ENCODE peak calls at places on chromosome 6, in five cellular contexts. W, A, E, H and J are unnamed samples.

GRCh38 chr6:112330071-112330876 is 16.9 kb upstream of the RFPL4B start:
- DNase-seq in W (no peak), A (no peak), E (peak), H (no peak), J (peak)

GRCh38 chr6:118984342-118984741 is 49.4 kb upstream of the MCM9 start:
- DNase-seq in W (no peak), A (no peak), E (no peak), H (no peak), J (no peak)

GRCh38 chr6:56222509-56222908 is 24.9 kb downstream of the COL21A1 start:
- DNase-seq in W (no peak), A (peak), E (no peak), H (no peak), J (no peak)

GRCh38 chr6:132964868-132965382 is 150.6 kb downstream of the RPS12 start:
- DNase-seq in W (no peak), A (no peak), E (peak), H (no peak), J (no peak)

GRCh38 chr6:16095180-16095579 is 33.7 kb upstream of the MYLIP start:
- DNase-seq in W (no peak), A (no peak), E (no peak), H (no peak), J (no peak)

GRCh38 chr6:153963352-153963751 is 75.7 kb upstream of the OPRM1 start:
- DNase-seq in W (no peak), A (no peak), E (no peak), H (no peak), J (no peak)

GRCh38 chr6:138226701-138227315 is 8.5 kb upstream of the PBOV1 start:
- DNase-seq in W (no peak), A (no peak), E (no peak), H (no peak), J (no peak)

GRCh38 chr6:26300359-26300758 is 64.6 kb upstream of the BTN3A2 start:
- DNase-seq in W (no peak), A (no peak), E (no peak), H (no peak), J (no peak)

GRCh38 chr6:55957961-55958422 is 82.6 kb upstream of the BMP5 start:
- DNase-seq in W (no peak), A (no peak), E (no peak), H (no peak), J (no peak)

GRCh38 chr6:134477991-134478635 is 160.2 kb upstream of the SGK1 start:
- DNase-seq in W (no peak), A (no peak), E (peak), H (no peak), J (peak)

GRCh38 chr6:109002100-109002697 is 92.4 kb downstream of the SESN1 start:
- DNase-seq in W (no peak), A (no peak), E (no peak), H (peak), J (no peak)

GRCh38 chr6:143962644-143962929 is 45.5 kb downstream of the PLAGL1 start:
- DNase-seq in W (no peak), A (no peak), E (peak), H (peak), J (peak)